ENCODE peak calls at places on chromosome 18, in four cellular contexts. X is adrenal gland; J is stimulated activated CD4-positive, alpha-beta T cell treated with anti-CD3 and anti-CD28 coated beads, Interleukin-12 subunit alpha, Interleukin-12 subunit beta, amount 100 ng/mL, for 4 hours; Q is CD4-positive, alpha-beta T cell. T is an unnamed sample.

GRCh38 chr18:32724071-32724696 is 48.6 kb downstream of the KLHL14 start:
- DNase-seq in X (no peak), J (no peak), Q (no peak), T (no peak)

GRCh38 chr18:58087928-58088722 is 44.1 kb downstream of the NEDD4L start:
- DNase-seq in X (no peak), J (no peak), Q (no peak), T (no peak)

GRCh38 chr18:6954501-6954900 is 163.1 kb downstream of the LAMA1 start:
- DNase-seq in X (no peak), J (no peak), Q (no peak), T (no peak)

GRCh38 chr18:78406743-78407455 is 572.7 kb upstream of the SALL3 start:
- DNase-seq in X (no peak), J (no peak), Q (no peak), T (no peak)

GRCh38 chr18:7329036-7329435 is 98.1 kb downstream of the LRRC30 start:
- DNase-seq in X (no peak), J (no peak), Q (no peak), T (no peak)

GRCh38 chr18:42087876-42088275 is 132.8 kb downstream of the PIK3C3 start:
- DNase-seq in X (no peak), J (no peak), Q (no peak), T (no peak)

GRCh38 chr18:77711096-77711495 is 461.4 kb downstream of the GALR1 start:
- DNase-seq in X (no peak), J (no peak), Q (no peak), T (peak; percentile 4)

GRCh38 chr18:58535340-58536186 is 93.3 kb downstream of the ALPK2 start:
- DNase-seq in X (no peak), J (no peak), Q (no peak), T (no peak)

GRCh38 chr18:3297025-3297984 is 35.4 kb downstream of the MYL12B start:
- DNase-seq in X (peak; percentile 97), J (peak; percentile 91), Q (peak; percentile 88), T (peak; percentile 40)

GRCh38 chr18:61464551-61465102 is 131.4 kb downstream of the CDH20 start:
- DNase-seq in X (no peak), J (no peak), Q (no peak), T (no peak)

GRCh38 chr18:49597152-49597551 is 35.3 kb downstream of the LIPG start:
- DNase-seq in X (no peak), J (no peak), Q (no peak), T (no peak)

GRCh38 chr18:48949606-48950535 is 894 bp downstream of the SMAD7 start:
- DNase-seq in X (no peak), J (peak; percentile 24), Q (no peak), T (peak; percentile 72)

GRCh38 chr18:32293107-32293506 is 103.3 kb downstream of the MEP1B start:
- DNase-seq in X (no peak), J (no peak), Q (no peak), T (no peak)

GRCh38 chr18:49137093-49137492 is 186.3 kb upstream of the SMAD7 start:
- DNase-seq in X (no peak), J (no peak), Q (no peak), T (no peak)

GRCh38 chr18:71729611-71730010 is 814.5 kb downstream of the CBLN2 start:
- DNase-seq in X (no peak), J (no peak), Q (no peak), T (no peak)

GRCh38 chr18:43484710-43485109 is 207.4 kb upstream of the SYT4 start:
- DNase-seq in X (no peak), J (no peak), Q (no peak), T (no peak)

GRCh38 chr18:741931-742512 is 29.6 kb upstream of the ENOSF1 start:
- DNase-seq in X (no peak), J (no peak), Q (no peak), T (peak; percentile 38)

GRCh38 chr18:12336887-12337286 is 28.8 kb downstream of the TUBB6 start:
- DNase-seq in X (no peak), J (no peak), Q (no peak), T (no peak)

GRCh38 chr18:54184836-54185235 is 39.6 kb downstream of the MBD2 start:
- DNase-seq in X (no peak), J (no peak), Q (no peak), T (no peak)

GRCh38 chr18:32139835-32140283 is 48.2 kb downstream of the RNF138 start:
- DNase-seq in X (no peak), J (no peak), Q (no peak), T (no peak)

T was measured in NCI-H82.